ENCODE peak calls at places on chromosome 15, in eight cellular contexts. R, D, X, Q, W, K, H and L are unnamed samples.

GRCh38 chr15:83658406-83658805 is 4.5 kb downstream of the ADAMTSL3 start:
- DNase-seq in R (no peak), D (no peak), X (no peak), Q (no peak), W (no peak), K (no peak), H (no peak), L (no peak)

GRCh38 chr15:99105516-99106341 is 849 bp downstream of the SYNM start:
- DNase-seq in R (peak; percentile 57), D (peak; percentile 19), X (no peak), Q (peak; percentile 18), W (peak; percentile 74), K (no peak), H (no peak), L (no peak)

GRCh38 chr15:80587816-80588456 is 107.2 kb upstream of the ABHD17C start:
- DNase-seq in R (peak; percentile 81), D (no peak), X (no peak), Q (no peak), W (peak; percentile 82), K (no peak), H (peak; percentile 60), L (no peak)

GRCh38 chr15:64521726-64522164 is 61.4 kb downstream of the ZNF609 start:
- DNase-seq in R (peak; percentile 87), D (no peak), X (peak; percentile 86), Q (no peak), W (peak; percentile 51), K (no peak), H (peak; percentile 93), L (peak; percentile 94)

GRCh38 chr15:62717496-62717895 is 325.1 kb upstream of the TPM1 start:
- DNase-seq in R (no peak), D (no peak), X (no peak), Q (no peak), W (no peak), K (no peak), H (no peak), L (no peak)

GRCh38 chr15:48966595-48967301 is 3.0 kb upstream of the SHC4 start:
- DNase-seq in R (peak; percentile 84), D (peak; percentile 42), X (no peak), Q (no peak), W (peak; percentile 59), K (no peak), H (peak; percentile 75), L (no peak)

GRCh38 chr15:92653366-92653765 is 2.2 kb downstream of the FAM174B start:
- DNase-seq in R (no peak), D (no peak), X (no peak), Q (no peak), W (no peak), K (no peak), H (no peak), L (no peak)

GRCh38 chr15:48298914-48299313 is 32.3 kb upstream of the DUT start:
- DNase-seq in R (no peak), D (no peak), X (no peak), Q (no peak), W (no peak), K (no peak), H (no peak), L (no peak)

GRCh38 chr15:77224352-77224751 is 153.4 kb upstream of the TSPAN3 start:
- DNase-seq in R (no peak), D (no peak), X (no peak), Q (no peak), W (peak; percentile 33), K (no peak), H (no peak), L (no peak)

GRCh38 chr15:31365655-31366127 is 39.1 kb downstream of the KLF13 start:
- DNase-seq in R (peak; percentile 75), D (no peak), X (peak; percentile 92), Q (peak; percentile 55), W (peak; percentile 92), K (peak; percentile 54), H (no peak), L (peak; percentile 92)

GRCh38 chr15:93417156-93418077 is 328.4 kb upstream of the RGMA start:
- DNase-seq in R (no peak), D (no peak), X (no peak), Q (no peak), W (no peak), K (no peak), H (no peak), L (no peak)

GRCh38 chr15:33860749-33861148 is 107.5 kb upstream of the CHRM5 start:
- DNase-seq in R (peak; percentile 84), D (peak; percentile 52), X (no peak), Q (no peak), W (peak; percentile 71), K (no peak), H (peak; percentile 63), L (peak; percentile 55)

GRCh38 chr15:90009301-90010063 is 8.4 kb downstream of the ZNF710 start:
- DNase-seq in R (no peak), D (no peak), X (no peak), Q (no peak), W (no peak), K (no peak), H (no peak), L (no peak)

GRCh38 chr15:55959744-55960143 is 33.7 kb downstream of the NEDD4 start:
- DNase-seq in R (no peak), D (no peak), X (no peak), Q (no peak), W (no peak), K (no peak), H (no peak), L (no peak)

GRCh38 chr15:60349589-60349988 is 48.2 kb downstream of the ANXA2 start:
- DNase-seq in R (no peak), D (no peak), X (no peak), Q (no peak), W (no peak), K (no peak), H (no peak), L (no peak)

GRCh38 chr15:44694416-44694815 is 16.7 kb downstream of the PATL2 start:
- DNase-seq in R (no peak), D (no peak), X (no peak), Q (no peak), W (no peak), K (no peak), H (no peak), L (no peak)

GRCh38 chr15:48802867-48803266 is 8.0 kb downstream of the CEP152 start:
- DNase-seq in R (peak; percentile 94), D (peak; percentile 81), X (no peak), Q (no peak), W (peak; percentile 91), K (no peak), H (peak; percentile 87), L (peak; percentile 41)

GRCh38 chr15:25799906-25800700 is 63.0 kb downstream of the ATP10A start:
- DNase-seq in R (no peak), D (no peak), X (no peak), Q (no peak), W (no peak), K (no peak), H (no peak), L (no peak)

GRCh38 chr15:69561071-69561784 is 108.6 kb downstream of the RPLP1 start:
- DNase-seq in R (no peak), D (no peak), X (no peak), Q (no peak), W (no peak), K (no peak), H (no peak), L (no peak)

GRCh38 chr15:67186226-67186649 is 68.2 kb downstream of the AAGAB start:
- DNase-seq in R (no peak), D (no peak), X (no peak), Q (no peak), W (no peak), K (no peak), H (no peak), L (no peak)

GRCh38 chr15:85620321-85621044 is 174.2 kb downstream of the KLHL25 start:
- DNase-seq in R (peak; percentile 52), D (no peak), X (no peak), Q (no peak), W (peak; percentile 79), K (no peak), H (peak; percentile 68), L (peak; percentile 60)

GRCh38 chr15:99015677-99016568 is 8.3 kb upstream of the PGPEP1L start:
- DNase-seq in R (no peak), D (no peak), X (no peak), Q (no peak), W (peak; percentile 17), K (no peak), H (peak; percentile 19), L (no peak)

GRCh38 chr15:43550527-43551363 is 33.3 kb downstream of the MAP1A start:
- DNase-seq in R (peak; percentile 50), D (peak; percentile 34), X (no peak), Q (no peak), W (no peak), K (no peak), H (peak; percentile 9), L (no peak)

GRCh38 chr15:39474657-39475056 is 106.2 kb upstream of the THBS1 start:
- DNase-seq in R (peak; percentile 32), D (no peak), X (no peak), Q (no peak), W (peak; percentile 38), K (no peak), H (peak; percentile 53), L (no peak)

GRCh38 chr15:27767918-27768640 is 331.0 kb downstream of the OCA2 start:
- DNase-seq in R (no peak), D (no peak), X (no peak), Q (no peak), W (no peak), K (no peak), H (no peak), L (no peak)

GRCh38 chr15:66145242-66146182 is 108.0 kb downstream of the MEGF11 start:
- DNase-seq in R (no peak), D (no peak), X (no peak), Q (no peak), W (no peak), K (no peak), H (peak; percentile 8), L (no peak)

GRCh38 chr15:31200735-31201151 is 99.2 kb upstream of the TRPM1 start:
- DNase-seq in R (peak; percentile 54), D (no peak), X (no peak), Q (no peak), W (peak; percentile 51), K (no peak), H (peak; percentile 60), L (peak; percentile 71)

GRCh38 chr15:44712108-44713005 is 1.0 kb downstream of the B2M start:
- DNase-seq in R (peak; percentile 90), D (no peak), X (peak; percentile 58), Q (peak; percentile 35), W (peak; percentile 92), K (peak; percentile 50), H (peak; percentile 79), L (peak; percentile 84)